ENCODE peak calls at places on chromosome 21, in five cellular contexts. N, D, U, V and Y are unnamed samples.

GRCh38 chr21:15285567-15285966 is 220.8 kb upstream of the NRIP1 start:
- DNase-seq in U (no peak), N (no peak), D (no peak), V (no peak), Y (no peak)

GRCh38 chr21:28069446-28069845 is 923.2 kb downstream of the LTN1 start:
- DNase-seq in N (peak; percentile 17), V (no peak), D (no peak), U (no peak), Y (no peak)

GRCh38 chr21:23585419-23585818 is 2021.9 kb downstream of the MRPL39 start:
- DNase-seq in V (no peak), D (no peak), U (no peak), N (no peak), Y (no peak)

GRCh38 chr21:42841156-42841915 is 38.0 kb downstream of the WDR4 start:
- DNase-seq in D (no peak), U (no peak), V (no peak), N (no peak), Y (no peak)

GRCh38 chr21:38945536-38946245 is 140.0 kb downstream of the ETS2 start:
- DNase-seq in V (no peak), N (no peak), U (no peak), D (no peak), Y (no peak)

GRCh38 chr21:44281801-44282200 is 3.9 kb upstream of the AIRE start:
- DNase-seq in D (no peak), V (no peak), N (no peak), U (no peak), Y (peak; percentile 7)

GRCh38 chr21:29701676-29702075 is 238.1 kb downstream of the GRIK1 start:
- DNase-seq in D (no peak), N (no peak), V (no peak), U (no peak), Y (no peak)

GRCh38 chr21:46141767-46142580 is 13.4 kb downstream of the FTCD start:
- DNase-seq in D (no peak), U (no peak), V (no peak), N (no peak), Y (no peak)

GRCh38 chr21:43318841-43319781 is 107.8 kb downstream of the SIK1 start:
- DNase-seq in U (no peak), D (peak; percentile 22), V (no peak), N (peak; percentile 62), Y (no peak)

GRCh38 chr21:17270234-17270633 is 242.6 kb upstream of the CXADR start:
- DNase-seq in U (no peak), D (peak; percentile 6), N (peak; percentile 49), V (no peak), Y (no peak)

GRCh38 chr21:15894596-15894995 is 164.8 kb downstream of the USP25 start:
- DNase-seq in U (no peak), N (peak; percentile 41), V (no peak), D (no peak), Y (no peak)

GRCh38 chr21:31372176-31372765 is 28.2 kb upstream of the TIAM1 start:
- DNase-seq in D (no peak), N (peak; percentile 29), V (no peak), U (no peak), Y (no peak)

GRCh38 chr21:46157396-46157986 is 2.1 kb upstream of the FTCD start:
- DNase-seq in U (no peak), D (no peak), N (no peak), V (no peak), Y (no peak)

GRCh38 chr21:46092811-46093667 is 4.9 kb upstream of the COL6A2 start:
- DNase-seq in V (peak; percentile 15), N (no peak), D (no peak), U (no peak), Y (no peak)

GRCh38 chr21:36229181-36229580 is 72.6 kb downstream of the DOP1B start:
- DNase-seq in U (no peak), N (no peak), D (no peak), V (no peak), Y (no peak)